ENCODE peak calls at places on chromosomes 5 and 9, in ten cellular contexts. W is activated CD4-positive, CD25-positive, alpha-beta regulatory T cell treated with anti-CD3 and anti-CD28 coated beads, Interleukin-2, amount 50 U/mL, for 72 hours; K is stimulated activated CD4-positive, alpha-beta T cell treated with anti-CD3 and anti-CD28 coated beads, Interleukin-2, amount 100 ng/mL, for 48 hours; I is MCF 10A; T is IMR-90; P is nephron progenitor cell; Z is activated CD8-positive, alpha-beta memory T cell treated with anti-CD3 and anti-CD28 coated beads for 24 hours; U is lower leg skin; L is astrocyte of the hippocampus; H is DMS79 treated with DMSO at 0.1 percent for 48 hours. Y is an unnamed sample.

GRCh38 chr9:89739531-89740315 is 134.9 kb downstream of the GADD45G start:
- DNase-seq in T (no peak), K (peak; percentile 13), L (no peak), U (no peak), I (no peak), Z (no peak), W (no peak), H (no peak), P (no peak), Y (no peak)

GRCh38 chr5:110268283-110268682 is 458.2 kb downstream of the TMEM232 start:
- DNase-seq in K (no peak), H (no peak), I (no peak), T (no peak), U (no peak), W (no peak), L (no peak), P (no peak), Z (no peak), Y (no peak)

GRCh38 chr5:139061856-139062255 is 136.3 kb downstream of the SIL1 start:
- DNase-seq in U (no peak), W (no peak), L (peak; percentile 78), T (peak; percentile 13), Z (no peak), H (peak; percentile 71), K (no peak), P (peak; percentile 10), I (no peak), Y (no peak)

GRCh38 chr5:855771-856530 is 5.2 kb upstream of the ZDHHC11 start:
- DNase-seq in I (no peak), P (no peak), H (no peak), Z (no peak), W (peak; percentile 25), T (no peak), K (no peak), U (no peak), L (no peak), Y (no peak)

GRCh38 chr9:134065720-134066419 is 2.0 kb downstream of the BRD3 start:
- DNase-seq in I (peak; percentile 33), H (peak; percentile 25), T (peak; percentile 66), L (peak; percentile 61), Z (peak; percentile 81), K (peak; percentile 59), W (peak; percentile 55), U (peak; percentile 85), P (no peak), Y (no peak)

GRCh38 chr5:99814311-99815063 is 720.7 kb upstream of the FAM174A start:
- DNase-seq in I (no peak), W (no peak), H (no peak), U (no peak), K (no peak), T (no peak), L (peak; percentile 58), Z (no peak), P (no peak), Y (no peak)

GRCh38 chr9:126883636-126884035 is 23.2 kb downstream of the ZBTB34 start:
- DNase-seq in T (no peak), K (no peak), Z (no peak), W (no peak), H (no peak), L (peak; percentile 58), I (no peak), P (no peak), U (no peak), Y (no peak)

GRCh38 chr5:69024241-69024651 is 69.6 kb upstream of the SLC30A5 start:
- DNase-seq in Z (no peak), H (no peak), T (peak; percentile 42), K (peak; percentile 5), U (no peak), W (no peak), I (peak; percentile 74), P (no peak), L (peak; percentile 18), Y (peak; percentile 30)

GRCh38 chr5:179278119-179278518 is 67.1 kb downstream of the ADAMTS2 start:
- DNase-seq in L (no peak), I (no peak), Z (no peak), K (no peak), U (no peak), W (no peak), P (no peak), T (peak; percentile 23), H (no peak), Y (no peak)

GRCh38 chr9:117184173-117184572 is 230.7 kb downstream of the ASTN2 start:
- DNase-seq in K (no peak), U (no peak), Z (no peak), L (no peak), H (no peak), T (no peak), W (no peak), P (no peak), I (no peak), Y (no peak)

GRCh38 chr5:2375796-2376195 is 375.7 kb downstream of the IRX2 start:
- DNase-seq in W (no peak), L (no peak), K (no peak), T (no peak), Z (peak; percentile 17), H (no peak), U (peak; percentile 54), I (no peak), P (no peak), Y (no peak)

GRCh38 chr5:72244862-72245371 is 75.1 kb downstream of the MRPS27 start:
- DNase-seq in T (peak; percentile 61), U (no peak), L (peak; percentile 66), W (no peak), Z (no peak), K (no peak), P (peak; percentile 16), I (peak; percentile 56), H (peak; percentile 14), Y (peak; percentile 23)

GRCh38 chr5:9927106-9927505 is 297.0 kb upstream of the TAS2R1 start:
- DNase-seq in Z (no peak), I (no peak), U (no peak), T (peak; percentile 25), L (peak; percentile 67), H (peak; percentile 89), P (no peak), K (no peak), W (no peak), Y (no peak)

GRCh38 chr5:77358566-77359205 is 133.4 kb downstream of the WDR41 start:
- DNase-seq in Z (no peak), I (peak; percentile 48), W (no peak), T (peak; percentile 66), L (peak; percentile 51), P (no peak), K (no peak), U (no peak), H (no peak), Y (no peak)

GRCh38 chr5:103942587-103943186 is 380.1 kb upstream of the NUDT12 start:
- DNase-seq in H (no peak), U (no peak), L (no peak), I (peak; percentile 1), P (no peak), T (no peak), W (no peak), Z (no peak), K (no peak), Y (peak; percentile 5)

GRCh38 chr5:133365738-133366137 is 246.6 kb downstream of the FSTL4 start:
- DNase-seq in L (no peak), Z (no peak), K (no peak), T (no peak), U (peak; percentile 50), W (no peak), H (no peak), I (no peak), P (no peak), Y (no peak)

GRCh38 chr9:123318961-123319421 is 37.0 kb upstream of the CRB2 start:
- DNase-seq in I (no peak), Z (no peak), U (no peak), W (no peak), K (no peak), T (no peak), P (no peak), H (no peak), L (peak; percentile 69), Y (no peak)

GRCh38 chr5:87411586-87412416 is 929 bp downstream of the CCNH start:
- DNase-seq in K (peak; percentile 4), Z (no peak), H (peak; percentile 3), T (peak; percentile 63), W (no peak), P (peak; percentile 7), I (peak; percentile 30), L (peak; percentile 61), U (no peak), Y (peak; percentile 11)